ENCODE peak calls at places on chromosomes 12 and 14, in five cellular contexts. W is mesenchymal stem cell, M is H1, J is neuronal stem cell, F is H9. A is an unnamed sample.
A peak's percentile ranks its signal among the peaks of the same experiment; 100 is the strongest.

GRCh38 chr12:66354291-66354690 is 52.0 kb downstream of the HELB start:
- DNase-seq in W (no peak), M (no peak), J (no peak), F (no peak), A (no peak)

GRCh38 chr12:108793756-108794441 is 62.6 kb upstream of the CORO1C start:
- DNase-seq in W (no peak), M (no peak), J (no peak), F (no peak), A (no peak)

GRCh38 chr14:24317141-24317927 is 6.0 kb downstream of the LTB4R start:
- DNase-seq in W (peak; percentile 13), M (no peak), J (no peak), F (no peak), A (no peak)

GRCh38 chr12:132282950-132283771 is 46.2 kb downstream of the GALNT9 start:
- DNase-seq in W (no peak), M (peak; percentile 62), J (no peak), F (peak; percentile 90), A (no peak)

GRCh38 chr14:77241955-77242354 is 29.1 kb downstream of the NGB start:
- DNase-seq in W (no peak), M (no peak), J (no peak), F (no peak), A (no peak)

GRCh38 chr12:49983892-49984291 is 11.1 kb downstream of the AQP6 start:
- DNase-seq in W (peak; percentile 92), M (no peak), J (no peak), F (no peak), A (no peak)

GRCh38 chr12:112868459-112869041 is 38.2 kb upstream of the OAS1 start:
- DNase-seq in W (no peak), M (peak; percentile 54), J (peak; percentile 15), F (peak; percentile 66), A (peak; percentile 57)

GRCh38 chr14:67622675-67623074 is 3.0 kb downstream of the ARG2 start:
- DNase-seq in W (peak; percentile 94), M (no peak), J (peak; percentile 29), F (peak; percentile 73), A (no peak)

GRCh38 chr12:108638141-108638823 is 4.6 kb upstream of the SELPLG start:
- DNase-seq in W (no peak), M (no peak), J (peak; percentile 88), F (peak; percentile 78), A (no peak)

GRCh38 chr14:27228053-27228452 is 630.2 kb upstream of the NOVA1 start:
- DNase-seq in W (no peak), M (no peak), J (no peak), F (no peak), A (no peak)

GRCh38 chr12:92025462-92026207 is 120.0 kb downstream of the BTG1 start:
- DNase-seq in W (no peak), M (no peak), J (no peak), F (no peak), A (no peak)

GRCh38 chr12:111715242-111715641 is 29.4 kb downstream of the ACAD10 start:
- DNase-seq in W (peak; percentile 22), M (no peak), J (no peak), F (no peak), A (peak; percentile 20)

GRCh38 chr14:24982472-24983155 is 67.3 kb downstream of the STXBP6 start:
- DNase-seq in W (peak; percentile 94), M (no peak), J (no peak), F (no peak), A (peak; percentile 35)

GRCh38 chr12:19908825-19909224 is 459.5 kb upstream of the PDE3A start:
- DNase-seq in W (no peak), M (no peak), J (no peak), F (no peak), A (peak; percentile 49)

GRCh38 chr12:967641-968040 is 18.1 kb upstream of the RAD52 start:
- DNase-seq in W (no peak), M (no peak), J (no peak), F (no peak), A (no peak)
- H2BK12ac ChIP-seq in W (no peak overlapping the region), M (no peak overlapping the region), J (no peak overlapping the region), F (no peak overlapping the region), A (no peak overlapping the region)

DNA sequence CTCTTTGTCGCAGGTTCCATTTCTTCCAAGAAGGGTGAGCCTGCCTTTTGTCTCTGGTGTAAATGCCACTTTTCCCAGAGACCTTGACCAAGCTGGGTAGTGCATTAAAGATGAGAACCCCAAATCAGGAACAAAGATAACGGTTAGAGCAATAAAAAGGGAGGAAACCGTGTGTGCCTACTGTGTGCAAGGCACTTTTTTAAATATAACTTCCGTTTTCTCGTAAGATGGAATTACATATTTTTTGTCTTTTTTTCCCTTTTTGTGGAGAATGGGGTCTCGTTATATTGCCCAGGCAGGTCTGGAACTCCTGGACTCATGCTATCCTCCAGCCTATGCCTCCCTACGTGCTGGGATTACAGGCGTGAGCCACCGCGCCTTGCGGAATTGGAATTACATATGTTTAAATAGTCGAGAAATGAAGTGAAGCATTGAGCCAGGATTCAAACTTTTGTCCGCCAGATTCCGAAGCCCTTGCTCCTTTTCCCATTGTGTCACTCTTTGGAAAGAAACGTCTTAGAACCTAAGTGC is 506 bp upstream of the NABP2 start:
- DNase-seq in W (no peak), M (no peak), J (no peak), F (no peak), A (no peak)
- H2AK5ac ChIP-seq in W (peak overlapping the region; percentile 89), M (peak overlapping the region; percentile 0), J (no peak overlapping the region), F (peak overlapping the region; percentile 71), A (no peak overlapping the region)

GRCh38 chr12:102539651-102540553 is 59.5 kb upstream of the IGF1 start:
- DNase-seq in W (peak; percentile 80), M (no peak), J (peak; percentile 23), F (no peak), A (peak; percentile 87)
- H2BK12ac ChIP-seq in W (no peak overlapping the region), M (no peak overlapping the region), J (no peak overlapping the region), F (no peak overlapping the region), A (no peak overlapping the region)

DNA sequence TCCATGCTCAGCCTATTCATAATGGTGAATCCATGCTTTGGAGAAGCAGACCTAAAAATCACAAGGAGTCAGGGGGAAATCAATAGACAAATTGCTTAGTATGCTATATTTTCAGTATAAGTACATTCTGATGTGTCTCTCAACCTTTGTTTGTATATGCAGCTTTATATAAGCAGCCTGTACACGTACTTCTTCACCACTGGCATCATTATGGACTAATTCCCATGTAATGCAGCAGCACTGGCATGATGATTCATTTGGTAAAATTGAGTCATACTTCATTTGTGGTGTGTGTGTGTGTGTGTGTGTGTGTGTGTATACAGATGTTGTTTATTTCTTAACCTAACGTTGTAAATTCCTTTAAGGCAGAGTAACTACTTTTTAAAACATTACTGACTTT is 10.9 kb downstream of the DCP1B start:
- DNase-seq in W (peak; percentile 98), M (no peak), J (no peak), F (no peak), A (peak; percentile 30)
- H2AK5ac ChIP-seq in W (no peak overlapping the region), M (no peak overlapping the region), J (no peak overlapping the region), F (no peak overlapping the region), A (no peak overlapping the region)

GRCh38 chr12:60997979-60998378 is 1262.2 kb upstream of the USP15 start:
- DNase-seq in W (no peak), M (no peak), J (no peak), F (no peak), A (no peak)
- H2BK12ac ChIP-seq in W (no peak overlapping the region), M (no peak overlapping the region), J (no peak overlapping the region), F (no peak overlapping the region), A (no peak overlapping the region)